ENCODE peak calls at places on chromosome 10, in ten cellular contexts. T, V, Q, X, O, P, J, R, I and U are unnamed samples.

GRCh38 chr10:51416494-51416893 is 282.9 kb downstream of the CSTF2T start:
- DNase-seq in I (no peak), O (no peak), T (no peak), V (no peak), R (no peak), J (no peak), P (no peak), Q (no peak), X (no peak), U (no peak)

GRCh38 chr10:116737582-116738358 is 4.6 kb downstream of the HSPA12A start:
- DNase-seq in Q (no peak), R (no peak), T (no peak), P (no peak), J (no peak), V (peak; percentile 50), I (no peak), O (no peak), X (no peak), U (no peak)

GRCh38 chr10:11823122-11823988 is at the start of gene PROSER2:
- DNase-seq in X (no peak), I (peak; percentile 30), R (no peak), J (peak; percentile 50), T (peak; percentile 52), V (peak; percentile 51), Q (peak; percentile 73), O (peak; percentile 27), P (peak; percentile 14), U (peak; percentile 40)

GRCh38 chr10:28558923-28559508 is 26.1 kb downstream of the WAC start:
- DNase-seq in Q (peak; percentile 25), P (no peak), R (no peak), J (no peak), X (no peak), I (no peak), O (no peak), V (no peak), T (no peak), U (peak; percentile 34)

GRCh38 chr10:24552346-24553016 is 171.2 kb downstream of the ARHGAP21 start:
- DNase-seq in J (no peak), I (peak; percentile 26), O (peak; percentile 83), V (no peak), R (no peak), X (peak; percentile 47), Q (peak; percentile 64), P (peak; percentile 20), T (peak; percentile 73), U (peak; percentile 76)

GRCh38 chr10:49281461-49281860 is 17.5 kb upstream of the C10orf71 start:
- DNase-seq in O (no peak), Q (peak; percentile 48), X (no peak), J (no peak), I (no peak), T (no peak), P (no peak), R (no peak), V (no peak), U (no peak)

GRCh38 chr10:21626457-21627161 is 92.6 kb downstream of the MLLT10 start:
- DNase-seq in O (no peak), X (no peak), Q (no peak), I (no peak), P (no peak), J (peak; percentile 62), R (no peak), V (peak; percentile 59), T (no peak), U (no peak)

GRCh38 chr10:119316729-119317097 is 109.3 kb downstream of the GRK5 start:
- DNase-seq in P (no peak), I (no peak), V (no peak), R (no peak), T (no peak), O (peak; percentile 89), Q (no peak), X (no peak), J (peak; percentile 86), U (peak; percentile 55)

GRCh38 chr10:85863301-85864172 is 503.1 kb downstream of the GRID1 start:
- DNase-seq in Q (no peak), I (no peak), P (no peak), R (no peak), V (no peak), X (no peak), T (no peak), O (no peak), J (no peak), U (no peak)

GRCh38 chr10:102646610-102647432 is 2.5 kb downstream of the TRIM8 start:
- DNase-seq in V (peak; percentile 54), Q (peak; percentile 29), O (peak; percentile 32), I (no peak), X (no peak), J (no peak), T (no peak), R (peak; percentile 85), P (peak; percentile 63), U (peak; percentile 44)

GRCh38 chr10:4397337-4397736 is 428.7 kb upstream of the AKR1E2 start:
- DNase-seq in P (no peak), V (no peak), J (no peak), T (no peak), Q (no peak), I (no peak), O (no peak), R (no peak), X (no peak), U (no peak)

DNA sequence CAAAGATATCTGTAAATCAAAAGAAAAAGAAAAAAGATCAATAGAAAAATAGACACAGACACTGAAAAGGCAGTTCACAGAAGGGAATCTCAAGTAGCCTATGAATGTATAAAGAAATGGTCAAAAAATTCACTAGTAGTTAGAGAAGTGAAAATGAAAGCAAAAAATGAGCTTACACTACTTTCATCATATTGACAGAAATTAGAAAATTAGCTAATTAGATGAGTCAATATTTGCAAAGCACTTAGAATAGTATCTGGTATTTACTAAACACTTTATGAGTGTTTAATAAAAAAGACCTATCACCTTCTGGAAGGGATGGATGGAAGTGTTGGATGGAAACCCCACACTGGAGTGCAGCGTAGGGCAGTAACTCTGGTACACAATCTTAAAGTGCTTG is 1.7 kb upstream of the CFAP58 start:
- DNase-seq in P (peak; percentile 39), O (no peak), X (no peak), T (no peak), J (no peak), I (no peak), R (no peak), Q (no peak), V (no peak), U (no peak)
- H3K4me3 ChIP-seq in P (peak overlapping the region; percentile 54), O (no peak overlapping the region), X (no peak overlapping the region), T (no peak overlapping the region), J (no peak overlapping the region), I (no peak overlapping the region), R (no peak overlapping the region), Q (no peak overlapping the region), V (no peak overlapping the region), U (no peak overlapping the region)

GRCh38 chr10:128051548-128051947 is 74.7 kb downstream of the MKI67 start:
- DNase-seq in V (no peak), J (no peak), X (no peak), R (no peak), I (no peak), O (no peak), P (no peak), Q (no peak), T (no peak), U (no peak)

GRCh38 chr10:128049226-128050010 is 76.8 kb downstream of the MKI67 start:
- DNase-seq in Q (no peak), P (no peak), R (no peak), O (no peak), J (no peak), T (no peak), V (peak; percentile 10), I (no peak), X (no peak), U (no peak)

GRCh38 chr10:128050117-128050516 is 76.1 kb downstream of the MKI67 start:
- DNase-seq in I (no peak), T (no peak), P (no peak), Q (no peak), V (no peak), X (no peak), J (no peak), R (no peak), O (no peak), U (no peak)

GRCh38 chr10:128052696-128053095 is 73.5 kb downstream of the MKI67 start:
- DNase-seq in I (no peak), Q (no peak), R (no peak), V (no peak), P (no peak), J (no peak), O (no peak), T (no peak), X (no peak), U (no peak)

DNA sequence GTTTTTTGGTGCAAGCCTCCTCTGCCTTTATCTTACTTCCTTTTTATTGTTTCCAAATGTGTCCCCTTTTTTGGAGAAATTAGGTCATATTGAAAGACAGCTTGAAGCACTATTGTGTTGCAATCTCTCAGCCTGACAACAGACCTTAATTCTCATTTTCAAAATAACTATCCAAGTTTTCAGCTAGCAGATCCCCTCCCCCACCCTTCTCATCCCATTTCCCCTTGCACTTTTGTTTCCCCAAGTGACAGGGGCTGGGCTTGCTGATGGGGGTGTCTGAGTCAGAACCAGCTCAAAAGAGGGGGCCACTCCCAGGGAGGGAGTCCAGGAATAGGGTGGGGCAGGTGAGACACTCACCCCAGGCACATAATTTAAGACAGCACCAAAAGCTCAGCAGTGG is 75.3 kb downstream of the MKI67 start:
- DNase-seq in V (peak; percentile 6), O (no peak), R (no peak), P (no peak), X (no peak), Q (no peak), T (no peak), J (no peak), I (no peak), U (no peak)
- H3K4me1 ChIP-seq in V (peaks cover 4% of the 10 kb centered on the region), O (peaks cover 10% of the 10 kb centered on the region), R (peaks cover 6% of the 10 kb centered on the region), P (peaks cover 49% of the 10 kb centered on the region), X (peaks cover 37% of the 10 kb centered on the region), Q (no peaks in the 10 kb centered on the region), T (peaks cover 27% of the 10 kb centered on the region), J (peaks cover 11% of the 10 kb centered on the region), I (no peaks in the 10 kb centered on the region), U (no peaks in the 10 kb centered on the region)

DNA sequence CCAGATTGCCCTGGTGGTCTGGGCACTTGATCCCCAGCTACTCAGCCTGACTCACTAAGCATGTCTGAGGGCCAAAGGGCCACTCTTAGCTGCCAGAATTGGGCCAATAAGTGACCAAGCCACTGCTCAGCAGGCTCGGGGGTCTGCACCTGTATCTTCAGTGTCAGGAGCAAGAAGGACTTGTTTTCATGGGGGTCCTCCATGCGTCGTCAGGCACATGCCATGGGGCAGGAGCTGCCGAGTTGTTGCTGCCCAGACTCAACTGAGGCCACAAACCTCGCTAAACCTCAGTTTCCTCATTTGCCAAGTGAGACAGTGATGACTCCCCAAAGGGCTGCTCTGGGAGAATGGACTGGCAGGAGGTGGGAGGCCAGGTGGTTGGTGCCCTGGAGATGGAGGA is 158.6 kb upstream of the GDF10 start:
- DNase-seq in R (no peak), T (no peak), O (no peak), X (no peak), I (no peak), V (no peak), Q (no peak), P (no peak), J (no peak), U (no peak)
- H3K4me3 ChIP-seq in R (no peak overlapping the region), T (no peak overlapping the region), O (no peak overlapping the region), X (no peak overlapping the region), I (no peak overlapping the region), V (no peak overlapping the region), Q (no peak overlapping the region), P (no peak overlapping the region), J (no peak overlapping the region), U (no peak overlapping the region)

DNA sequence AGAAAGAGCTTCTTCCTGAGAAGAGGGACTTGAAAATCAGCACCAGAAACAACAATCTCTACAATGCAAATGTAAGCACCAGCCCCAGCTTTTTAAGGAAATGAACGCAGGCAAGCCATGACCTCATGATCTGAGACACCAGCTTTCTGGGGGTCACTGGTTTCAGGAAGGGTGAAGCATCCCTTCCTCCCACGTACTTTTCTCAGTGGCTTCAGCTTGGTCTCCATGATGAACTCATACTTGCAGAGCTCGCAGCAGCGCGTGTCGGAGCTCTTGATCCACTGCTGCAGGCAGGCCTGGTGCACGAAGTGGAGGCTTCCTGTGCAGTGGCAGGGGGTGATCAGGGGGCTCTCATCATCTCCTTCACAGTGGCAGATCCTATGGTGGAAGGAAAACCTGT is 87.0 kb downstream of the ALOX5 start:
- DNase-seq in T (peak; percentile 63), P (no peak), V (no peak), O (no peak), I (no peak), J (no peak), R (no peak), X (no peak), Q (no peak), U (no peak)
- H3K4me1 ChIP-seq in T (no peaks in the 10 kb centered on the region), P (no peaks in the 10 kb centered on the region), V (no peaks in the 10 kb centered on the region), O (no peaks in the 10 kb centered on the region), I (no peaks in the 10 kb centered on the region), J (no peaks in the 10 kb centered on the region), R (peaks cover 8% of the 10 kb centered on the region), X (peaks cover 20% of the 10 kb centered on the region), Q (no peaks in the 10 kb centered on the region), U (no peaks in the 10 kb centered on the region)